ENCODE peak calls at places on chromosomes 2 and 18, in nine cellular contexts. One of them, this sample, is unnamed.

GRCh38 chr18:46211816-46212215 is 107.6 kb downstream of the HAUS1 start:
- DNase-seq in nephron progenitor cell: no peak
- DNase-seq in astrocyte of the spinal cord: peak; percentile 59
- DNase-seq in K562: no peak
- DNase-seq in CD14-positive monocyte: no peak
- DNase-seq in heart right ventricle: no peak
- DNase-seq in activated B cell treated with CpG ODN at 0.5 μM for 24 hours: no peak
- DNase-seq in HL-60: no peak
- DNase-seq in suprapubic skin: no peak
- DNase-seq in this sample: peak; percentile 14

GRCh38 chr18:35510071-35511010 is 12.6 kb upstream of the INO80C start:
- DNase-seq in nephron progenitor cell: no peak
- DNase-seq in astrocyte of the spinal cord: no peak
- DNase-seq in K562: no peak
- DNase-seq in CD14-positive monocyte: no peak
- DNase-seq in heart right ventricle: no peak
- DNase-seq in activated B cell treated with CpG ODN at 0.5 μM for 24 hours: no peak
- DNase-seq in HL-60: no peak
- DNase-seq in suprapubic skin: no peak
- DNase-seq in this sample: no peak

GRCh38 chr18:7512326-7512725 is 54.8 kb upstream of the PTPRM start:
- DNase-seq in nephron progenitor cell: no peak
- DNase-seq in astrocyte of the spinal cord: no peak
- DNase-seq in K562: no peak
- DNase-seq in CD14-positive monocyte: no peak
- DNase-seq in heart right ventricle: no peak
- DNase-seq in activated B cell treated with CpG ODN at 0.5 μM for 24 hours: no peak
- DNase-seq in HL-60: no peak
- DNase-seq in suprapubic skin: no peak
- DNase-seq in this sample: no peak

GRCh38 chr18:29174891-29175290 is 998.0 kb upstream of the CDH2 start:
- DNase-seq in nephron progenitor cell: no peak
- DNase-seq in astrocyte of the spinal cord: no peak
- DNase-seq in K562: no peak
- DNase-seq in CD14-positive monocyte: no peak
- DNase-seq in heart right ventricle: no peak
- DNase-seq in activated B cell treated with CpG ODN at 0.5 μM for 24 hours: no peak
- DNase-seq in HL-60: no peak
- DNase-seq in suprapubic skin: no peak
- DNase-seq in this sample: no peak

GRCh38 chr18:3541549-3542386 is 91.8 kb downstream of the TGIF1 start:
- DNase-seq in nephron progenitor cell: no peak
- DNase-seq in astrocyte of the spinal cord: no peak
- DNase-seq in K562: no peak
- DNase-seq in CD14-positive monocyte: no peak
- DNase-seq in heart right ventricle: no peak
- DNase-seq in activated B cell treated with CpG ODN at 0.5 μM for 24 hours: no peak
- DNase-seq in HL-60: no peak
- DNase-seq in suprapubic skin: no peak
- DNase-seq in this sample: peak; percentile 11

GRCh38 chr18:67268530-67268929 is 248.0 kb downstream of the DSEL start:
- DNase-seq in nephron progenitor cell: no peak
- DNase-seq in astrocyte of the spinal cord: no peak
- DNase-seq in K562: no peak
- DNase-seq in CD14-positive monocyte: no peak
- DNase-seq in heart right ventricle: no peak
- DNase-seq in activated B cell treated with CpG ODN at 0.5 μM for 24 hours: no peak
- DNase-seq in HL-60: no peak
- DNase-seq in suprapubic skin: no peak
- DNase-seq in this sample: no peak

GRCh38 chr2:176464886-176465564 is 195.8 kb downstream of the MTX2 start:
- DNase-seq in nephron progenitor cell: peak; percentile 11
- DNase-seq in astrocyte of the spinal cord: no peak
- DNase-seq in K562: no peak
- DNase-seq in CD14-positive monocyte: no peak
- DNase-seq in heart right ventricle: no peak
- DNase-seq in activated B cell treated with CpG ODN at 0.5 μM for 24 hours: no peak
- DNase-seq in HL-60: no peak
- DNase-seq in suprapubic skin: no peak
- DNase-seq in this sample: no peak

GRCh38 chr18:30280861-30281470 is 761.6 kb downstream of the DSC3 start:
- DNase-seq in nephron progenitor cell: peak; percentile 27
- DNase-seq in astrocyte of the spinal cord: peak; percentile 69
- DNase-seq in K562: peak; percentile 65
- DNase-seq in CD14-positive monocyte: no peak
- DNase-seq in heart right ventricle: no peak
- DNase-seq in activated B cell treated with CpG ODN at 0.5 μM for 24 hours: no peak
- DNase-seq in HL-60: peak; percentile 5
- DNase-seq in suprapubic skin: no peak
- DNase-seq in this sample: no peak

GRCh38 chr2:15965564-15966019 is 25.2 kb downstream of the MYCN start:
- DNase-seq in nephron progenitor cell: no peak
- DNase-seq in astrocyte of the spinal cord: no peak
- DNase-seq in K562: no peak
- DNase-seq in CD14-positive monocyte: no peak
- DNase-seq in heart right ventricle: no peak
- DNase-seq in activated B cell treated with CpG ODN at 0.5 μM for 24 hours: no peak
- DNase-seq in HL-60: no peak
- DNase-seq in suprapubic skin: no peak
- DNase-seq in this sample: no peak

GRCh38 chr2:102442967-102443828 is 20.2 kb downstream of the IL18RAP start:
- DNase-seq in nephron progenitor cell: peak; percentile 21
- DNase-seq in astrocyte of the spinal cord: peak; percentile 34
- DNase-seq in K562: peak; percentile 65
- DNase-seq in CD14-positive monocyte: no peak
- DNase-seq in heart right ventricle: no peak
- DNase-seq in activated B cell treated with CpG ODN at 0.5 μM for 24 hours: no peak
- DNase-seq in HL-60: no peak
- DNase-seq in suprapubic skin: no peak
- DNase-seq in this sample: no peak

GRCh38 chr2:221572821-221573429 is 821 bp upstream of the EPHA4 start:
- DNase-seq in nephron progenitor cell: no peak
- DNase-seq in astrocyte of the spinal cord: peak; percentile 61
- DNase-seq in K562: no peak
- DNase-seq in CD14-positive monocyte: no peak
- DNase-seq in heart right ventricle: peak; percentile 52
- DNase-seq in activated B cell treated with CpG ODN at 0.5 μM for 24 hours: peak; percentile 41
- DNase-seq in HL-60: no peak
- DNase-seq in suprapubic skin: no peak
- DNase-seq in this sample: peak; percentile 37

GRCh38 chr2:97950329-97951154 is 45.2 kb downstream of the TMEM131 start:
- DNase-seq in nephron progenitor cell: no peak
- DNase-seq in astrocyte of the spinal cord: peak; percentile 84
- DNase-seq in K562: no peak
- DNase-seq in CD14-positive monocyte: no peak
- DNase-seq in heart right ventricle: no peak
- DNase-seq in activated B cell treated with CpG ODN at 0.5 μM for 24 hours: no peak
- DNase-seq in HL-60: no peak
- DNase-seq in suprapubic skin: no peak
- DNase-seq in this sample: no peak

GRCh38 chr2:67322361-67323001 is 74.7 kb upstream of the ETAA1 start:
- DNase-seq in nephron progenitor cell: peak; percentile 39
- DNase-seq in astrocyte of the spinal cord: peak; percentile 64
- DNase-seq in K562: peak; percentile 15
- DNase-seq in CD14-positive monocyte: no peak
- DNase-seq in heart right ventricle: no peak
- DNase-seq in activated B cell treated with CpG ODN at 0.5 μM for 24 hours: no peak
- DNase-seq in HL-60: no peak
- DNase-seq in suprapubic skin: no peak
- DNase-seq in this sample: no peak

GRCh38 chr2:209113030-209113429 is 310.8 kb upstream of the MAP2 start:
- DNase-seq in nephron progenitor cell: no peak
- DNase-seq in astrocyte of the spinal cord: no peak
- DNase-seq in K562: no peak
- DNase-seq in CD14-positive monocyte: no peak
- DNase-seq in heart right ventricle: no peak
- DNase-seq in activated B cell treated with CpG ODN at 0.5 μM for 24 hours: no peak
- DNase-seq in HL-60: no peak
- DNase-seq in suprapubic skin: no peak
- DNase-seq in this sample: no peak
- TF ChIP-seq CTCF in nephron progenitor cell: no peak
- TF ChIP-seq CTCF in astrocyte of the spinal cord: no peak
- TF ChIP-seq CTCF in K562: no peak
- TF ChIP-seq CTCF in CD14-positive monocyte: no peak
- TF ChIP-seq CTCF in heart right ventricle: no peak
- TF ChIP-seq CTCF in activated B cell treated with CpG ODN at 0.5 μM for 24 hours: no peak
- TF ChIP-seq CTCF in HL-60: no peak
- TF ChIP-seq CTCF in suprapubic skin: no peak
- TF ChIP-seq CTCF in this sample: no peak

GRCh38 chr2:146820672-146821071 is 1024.2 kb upstream of the ACVR2A start:
- DNase-seq in nephron progenitor cell: no peak
- DNase-seq in astrocyte of the spinal cord: peak; percentile 76
- DNase-seq in K562: no peak
- DNase-seq in CD14-positive monocyte: no peak
- DNase-seq in heart right ventricle: no peak
- DNase-seq in activated B cell treated with CpG ODN at 0.5 μM for 24 hours: no peak
- DNase-seq in HL-60: no peak
- DNase-seq in suprapubic skin: no peak
- DNase-seq in this sample: no peak
- TF ChIP-seq CTCF in nephron progenitor cell: no peak
- TF ChIP-seq CTCF in astrocyte of the spinal cord: no peak
- TF ChIP-seq CTCF in K562: no peak
- TF ChIP-seq CTCF in CD14-positive monocyte: no peak
- TF ChIP-seq CTCF in heart right ventricle: no peak
- TF ChIP-seq CTCF in activated B cell treated with CpG ODN at 0.5 μM for 24 hours: no peak
- TF ChIP-seq CTCF in HL-60: no peak
- TF ChIP-seq CTCF in suprapubic skin: no peak
- TF ChIP-seq CTCF in this sample: no peak

GRCh38 chr2:232142049-232142448 is 180.5 kb downstream of the DIS3L2 start:
- DNase-seq in nephron progenitor cell: peak; percentile 23
- DNase-seq in astrocyte of the spinal cord: peak; percentile 33
- DNase-seq in K562: peak; percentile 44
- DNase-seq in CD14-positive monocyte: no peak
- DNase-seq in heart right ventricle: no peak
- DNase-seq in activated B cell treated with CpG ODN at 0.5 μM for 24 hours: no peak
- DNase-seq in HL-60: no peak
- DNase-seq in suprapubic skin: no peak
- DNase-seq in this sample: no peak
- TF ChIP-seq CTCF in nephron progenitor cell: peak; percentile 55
- TF ChIP-seq CTCF in astrocyte of the spinal cord: peak; percentile 78
- TF ChIP-seq CTCF in K562: peak; percentile 64
- TF ChIP-seq CTCF in CD14-positive monocyte: peak; percentile 36
- TF ChIP-seq CTCF in heart right ventricle: peak; percentile 62
- TF ChIP-seq CTCF in activated B cell treated with CpG ODN at 0.5 μM for 24 hours: no peak
- TF ChIP-seq CTCF in HL-60: peak; percentile 22
- TF ChIP-seq CTCF in suprapubic skin: peak; percentile 37
- TF ChIP-seq CTCF in this sample: peak; percentile 66

DNA sequence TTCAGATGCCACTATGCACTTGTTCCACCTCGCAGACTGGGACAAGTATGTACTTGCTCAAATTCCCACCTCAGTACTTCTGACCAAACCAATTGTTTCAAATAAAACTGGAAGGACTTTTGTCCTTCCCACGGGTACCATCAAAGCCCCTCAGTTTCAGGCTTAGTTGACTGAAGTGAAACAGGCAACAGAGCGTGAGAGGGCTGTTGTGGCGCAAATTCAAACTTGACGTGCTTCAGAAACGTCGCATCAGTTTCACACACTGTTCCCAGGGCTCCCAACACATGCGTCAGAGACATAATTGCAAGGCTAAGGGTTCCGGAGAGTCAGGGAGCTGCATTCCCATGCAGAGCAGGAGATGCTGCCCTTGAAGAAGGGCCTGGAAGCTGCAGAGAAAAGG is 33.7 kb downstream of the RNF152 start:
- DNase-seq in nephron progenitor cell: no peak
- DNase-seq in astrocyte of the spinal cord: no peak
- DNase-seq in K562: no peak
- DNase-seq in CD14-positive monocyte: no peak
- DNase-seq in heart right ventricle: no peak
- DNase-seq in activated B cell treated with CpG ODN at 0.5 μM for 24 hours: no peak
- DNase-seq in HL-60: no peak
- DNase-seq in suprapubic skin: no peak
- DNase-seq in this sample: no peak
- TF ChIP-seq CTCF in nephron progenitor cell: no peak
- TF ChIP-seq CTCF in astrocyte of the spinal cord: no peak
- TF ChIP-seq CTCF in K562: no peak
- TF ChIP-seq CTCF in CD14-positive monocyte: no peak
- TF ChIP-seq CTCF in heart right ventricle: no peak
- TF ChIP-seq CTCF in activated B cell treated with CpG ODN at 0.5 μM for 24 hours: no peak
- TF ChIP-seq CTCF in HL-60: no peak
- TF ChIP-seq CTCF in suprapubic skin: no peak
- TF ChIP-seq CTCF in this sample: no peak

GRCh38 chr2:134491796-134492441 is 226.9 kb downstream of the TMEM163 start:
- DNase-seq in nephron progenitor cell: no peak
- DNase-seq in astrocyte of the spinal cord: no peak
- DNase-seq in K562: no peak
- DNase-seq in CD14-positive monocyte: no peak
- DNase-seq in heart right ventricle: peak; percentile 21
- DNase-seq in activated B cell treated with CpG ODN at 0.5 μM for 24 hours: no peak
- DNase-seq in HL-60: no peak
- DNase-seq in suprapubic skin: no peak
- DNase-seq in this sample: no peak
- TF ChIP-seq CTCF in nephron progenitor cell: no peak
- TF ChIP-seq CTCF in astrocyte of the spinal cord: no peak
- TF ChIP-seq CTCF in K562: no peak
- TF ChIP-seq CTCF in CD14-positive monocyte: no peak
- TF ChIP-seq CTCF in heart right ventricle: no peak
- TF ChIP-seq CTCF in activated B cell treated with CpG ODN at 0.5 μM for 24 hours: no peak
- TF ChIP-seq CTCF in HL-60: no peak
- TF ChIP-seq CTCF in suprapubic skin: no peak
- TF ChIP-seq CTCF in this sample: no peak

GRCh38 chr2:71617266-71617665 is 163.9 kb downstream of the DYSF start:
- DNase-seq in nephron progenitor cell: no peak
- DNase-seq in astrocyte of the spinal cord: no peak
- DNase-seq in K562: no peak
- DNase-seq in CD14-positive monocyte: no peak
- DNase-seq in heart right ventricle: no peak
- DNase-seq in activated B cell treated with CpG ODN at 0.5 μM for 24 hours: no peak
- DNase-seq in HL-60: no peak
- DNase-seq in suprapubic skin: peak; percentile 34
- DNase-seq in this sample: no peak

GRCh38 chr2:71620851-71621251 is 167.5 kb downstream of the DYSF start:
- DNase-seq in nephron progenitor cell: no peak
- DNase-seq in astrocyte of the spinal cord: no peak
- DNase-seq in K562: no peak
- DNase-seq in CD14-positive monocyte: no peak
- DNase-seq in heart right ventricle: no peak
- DNase-seq in activated B cell treated with CpG ODN at 0.5 μM for 24 hours: no peak
- DNase-seq in HL-60: no peak
- DNase-seq in suprapubic skin: peak; percentile 69
- DNase-seq in this sample: no peak

GRCh38 chr2:71619230-71619741 is 165.9 kb downstream of the DYSF start:
- DNase-seq in nephron progenitor cell: no peak
- DNase-seq in astrocyte of the spinal cord: no peak
- DNase-seq in K562: no peak
- DNase-seq in CD14-positive monocyte: no peak
- DNase-seq in heart right ventricle: no peak
- DNase-seq in activated B cell treated with CpG ODN at 0.5 μM for 24 hours: no peak
- DNase-seq in HL-60: no peak
- DNase-seq in suprapubic skin: peak; percentile 65
- DNase-seq in this sample: no peak

GRCh38 chr2:71620116-71620515 is 166.8 kb downstream of the DYSF start:
- DNase-seq in nephron progenitor cell: no peak
- DNase-seq in astrocyte of the spinal cord: no peak
- DNase-seq in K562: no peak
- DNase-seq in CD14-positive monocyte: no peak
- DNase-seq in heart right ventricle: no peak
- DNase-seq in activated B cell treated with CpG ODN at 0.5 μM for 24 hours: no peak
- DNase-seq in HL-60: no peak
- DNase-seq in suprapubic skin: peak; percentile 59
- DNase-seq in this sample: no peak

GRCh38 chr2:71618327-71619113 is 165.2 kb downstream of the DYSF start:
- DNase-seq in nephron progenitor cell: no peak
- DNase-seq in astrocyte of the spinal cord: no peak
- DNase-seq in K562: no peak
- DNase-seq in CD14-positive monocyte: no peak
- DNase-seq in heart right ventricle: no peak
- DNase-seq in activated B cell treated with CpG ODN at 0.5 μM for 24 hours: no peak
- DNase-seq in HL-60: no peak
- DNase-seq in suprapubic skin: peak; percentile 40
- DNase-seq in this sample: no peak
- TF ChIP-seq CTCF in nephron progenitor cell: no peak
- TF ChIP-seq CTCF in astrocyte of the spinal cord: no peak
- TF ChIP-seq CTCF in K562: no peak
- TF ChIP-seq CTCF in CD14-positive monocyte: no peak
- TF ChIP-seq CTCF in heart right ventricle: no peak
- TF ChIP-seq CTCF in activated B cell treated with CpG ODN at 0.5 μM for 24 hours: no peak
- TF ChIP-seq CTCF in HL-60: no peak
- TF ChIP-seq CTCF in suprapubic skin: no peak
- TF ChIP-seq CTCF in this sample: no peak